ENCODE peak calls at places on chromosomes 13 and 19, in nine cellular contexts. U is neural crest cell; W is NCI-H2081 treated with DMSO at 0.1 percent for 48 hours; J is amygdala; G is NCI-H1417 treated with DMSO at 0.1 percent for 48 hours; L is activated CD4-positive, alpha-beta T cell treated with anti-CD3 and anti-CD28 coated beads, Interleukin-2, amount 50 U/mL, for 1 hour; A is GF-D8; F is stomach; I is cerebellar cortex. X is an unnamed sample.
A peak's percentile ranks its signal among the peaks of the same experiment; 100 is the strongest.

GRCh38 chr13:29922896-29923295 is 72.5 kb upstream of the UBL3 start:
- DNase-seq in U (no peak), W (no peak), J (no peak), G (no peak), L (no peak), A (no peak), F (no peak), I (no peak), X (no peak)

GRCh38 chr13:41590122-41590521 is 132.8 kb downstream of the RGCC start:
- DNase-seq in U (no peak), W (no peak), J (no peak), G (no peak), L (no peak), A (no peak), F (no peak), I (no peak), X (no peak)

GRCh38 chr13:33261426-33262068 is 24.0 kb downstream of the STARD13 start:
- DNase-seq in U (no peak), W (no peak), J (peak; percentile 36), G (no peak), L (no peak), A (no peak), F (no peak), I (no peak), X (no peak)

GRCh38 chr13:50713849-50714248 is 129.6 kb downstream of the DLEU7 start:
- DNase-seq in U (no peak), W (no peak), J (no peak), G (no peak), L (no peak), A (peak; percentile 99), F (no peak), I (no peak), X (no peak)

GRCh38 chr13:112453207-112453829 is 77.2 kb downstream of the SPACA7 start:
- DNase-seq in U (no peak), W (no peak), J (no peak), G (no peak), L (no peak), A (no peak), F (peak; percentile 23), I (no peak), X (no peak)

GRCh38 chr13:110187501-110188161 is 119.3 kb downstream of the COL4A1 start:
- DNase-seq in U (no peak), W (no peak), J (no peak), G (no peak), L (no peak), A (no peak), F (no peak), I (no peak), X (no peak)

GRCh38 chr13:51643114-51643881 is 59.0 kb downstream of the WDFY2 start:
- DNase-seq in U (no peak), W (no peak), J (no peak), G (no peak), L (no peak), A (no peak), F (no peak), I (no peak), X (no peak)

GRCh38 chr13:110576736-110577476 is 15.4 kb upstream of the RAB20 start:
- DNase-seq in U (no peak), W (no peak), J (no peak), G (no peak), L (no peak), A (no peak), F (peak; percentile 67), I (no peak), X (no peak)

GRCh38 chr19:41597600-41598041 is 21.7 kb downstream of the CEACAM21 start:
- DNase-seq in U (peak; percentile 56), W (no peak), J (peak; percentile 21), G (no peak), L (peak; percentile 70), A (no peak), F (peak; percentile 72), I (peak; percentile 65), X (no peak)

GRCh38 chr13:75687145-75687763 is 51.1 kb downstream of the LMO7 start:
- DNase-seq in U (no peak), W (no peak), J (no peak), G (no peak), L (no peak), A (no peak), F (no peak), I (peak; percentile 16), X (no peak)

GRCh38 chr13:27481766-27482165 is 31.4 kb upstream of the MTIF3 start:
- DNase-seq in U (peak; percentile 67), W (no peak), J (no peak), G (no peak), L (peak; percentile 6), A (no peak), F (peak; percentile 54), I (peak; percentile 59), X (no peak)

GRCh38 chr19:49064768-49065611 is at the start of gene NTF4:
- DNase-seq in U (peak; percentile 56), W (no peak), J (no peak), G (no peak), L (no peak), A (no peak), F (peak; percentile 38), I (peak; percentile 53), X (no peak)

GRCh38 chr19:46372901-46373572 is 26.1 kb downstream of the PPP5C start:
- DNase-seq in U (no peak), W (no peak), J (no peak), G (no peak), L (no peak), A (no peak), F (no peak), I (peak; percentile 23), X (no peak)

GRCh38 chr13:108733141-108733540 is 103.7 kb downstream of the MYO16 start:
- DNase-seq in U (no peak), W (no peak), J (no peak), G (no peak), L (no peak), A (no peak), F (no peak), I (no peak), X (no peak)

GRCh38 chr13:20375871-20376270 is 143.8 kb upstream of the GJB6 start:
- DNase-seq in U (no peak), W (no peak), J (no peak), G (no peak), L (no peak), A (no peak), F (no peak), I (no peak), X (no peak)